ENCODE peak calls at places on chromosome 3, in seven cellular contexts. C, F, W, P, H, K and O are unnamed samples.

GRCh38 chr3:86109434-86109833 is 881.5 kb downstream of the VGLL3 start:
- ATAC-seq in W (no peak), C (no peak), H (no peak), P (no peak), F (no peak), K (no peak), O (no peak)

GRCh38 chr3:151044706-151045105 is 40.8 kb upstream of the MED12L start:
- ATAC-seq in W (no peak), H (no peak), C (no peak), F (no peak), K (no peak), P (no peak), O (no peak)

GRCh38 chr3:106359692-106360091 is 490.9 kb upstream of the CBLB start:
- ATAC-seq in P (no peak), W (no peak), K (no peak), C (no peak), F (no peak), H (no peak), O (no peak)

GRCh38 chr3:134326760-134327593 is 47.3 kb downstream of the AMOTL2 start:
- ATAC-seq in H (peak), F (no peak), C (no peak), P (no peak), K (no peak), W (peak), O (no peak)

GRCh38 chr3:184725176-184725575 is 13.3 kb upstream of the MAGEF1 start:
- ATAC-seq in H (no peak), F (no peak), K (no peak), C (no peak), P (no peak), W (no peak), O (no peak)

GRCh38 chr3:139848660-139849059 is 86.3 kb upstream of the CLSTN2 start:
- ATAC-seq in H (no peak), C (no peak), W (no peak), F (no peak), K (no peak), P (no peak), O (no peak)

GRCh38 chr3:33170531-33170930 is 48.1 kb downstream of the SUSD5 start:
- ATAC-seq in K (no peak), P (no peak), W (no peak), F (no peak), H (no peak), C (no peak), O (no peak)

GRCh38 chr3:168116279-168116678 is 20.6 kb upstream of the GOLIM4 start:
- ATAC-seq in W (peak), F (no peak), H (no peak), P (no peak), K (no peak), C (no peak), O (no peak)

GRCh38 chr3:184160456-184160855 is 5.3 kb downstream of the DVL3 start:
- ATAC-seq in P (no peak), W (no peak), H (no peak), C (peak), F (no peak), K (peak), O (no peak)

GRCh38 chr3:128100126-128100525 is 23.5 kb downstream of the RUVBL1 start:
- ATAC-seq in W (no peak), K (no peak), H (no peak), F (no peak), P (no peak), C (no peak), O (no peak)

GRCh38 chr3:122233109-122233952 is 49.9 kb downstream of the CASR start:
- ATAC-seq in W (no peak), F (peak), P (no peak), H (no peak), K (peak), C (peak), O (peak)

GRCh38 chr3:52202384-52203077 is 4.6 kb downstream of the ALAS1 start:
- ATAC-seq in F (no peak), P (no peak), W (no peak), H (no peak), K (peak), C (no peak), O (no peak)

GRCh38 chr3:46990573-46991374 is 11.3 kb downstream of the NBEAL2 start:
- ATAC-seq in H (no peak), P (no peak), W (no peak), C (no peak), F (peak), K (no peak), O (no peak)

GRCh38 chr3:177521305-177521704 is 324.0 kb upstream of the TBL1XR1 start:
- ATAC-seq in K (no peak), W (no peak), C (no peak), H (no peak), P (no peak), F (no peak), O (no peak)

GRCh38 chr3:111619833-111620232 is 24.7 kb upstream of the ZBED2 start:
- ATAC-seq in W (no peak), H (no peak), C (no peak), P (no peak), K (no peak), F (no peak), O (no peak)

GRCh38 chr3:96182756-96183155 is 631.6 kb upstream of the EPHA6 start:
- ATAC-seq in K (no peak), F (no peak), H (no peak), P (no peak), C (no peak), W (no peak), O (no peak)

GRCh38 chr3:46565113-46565490 is 1.0 kb downstream of the LRRC2 start:
- ATAC-seq in P (no peak), H (no peak), F (no peak), W (no peak), C (peak), K (no peak), O (no peak)

GRCh38 chr3:34948431-34948971 is 690.8 kb upstream of the ARPP21 start:
- ATAC-seq in H (no peak), C (no peak), K (no peak), F (no peak), W (no peak), P (no peak), O (no peak)

GRCh38 chr3:80771085-80771484 is 990.4 kb downstream of the GBE1 start:
- ATAC-seq in P (no peak), F (peak), W (no peak), K (no peak), C (no peak), H (no peak), O (no peak)

GRCh38 chr3:156456771-156457224 is 98.1 kb downstream of the SSR3 start:
- ATAC-seq in H (peak), F (no peak), W (no peak), P (no peak), K (no peak), C (no peak), O (no peak)

GRCh38 chr3:197874064-197874463 is 75.9 kb upstream of the RPL35A start:
- ATAC-seq in C (no peak), F (no peak), K (no peak), P (no peak), W (no peak), H (no peak), O (no peak)

GRCh38 chr3:188658606-188659005 is 504.6 kb downstream of the LPP start:
- ATAC-seq in F (no peak), C (no peak), H (no peak), W (no peak), K (no peak), P (no peak), O (no peak)